ENCODE peak calls at places on chromosomes 1 and 21, in nine cellular contexts. Y is sigmoid colon, U is body of pancreas, W is left lung, T is GM12864, V is tibial nerve, A is HL-60, F is B cell, H is DND-41. J is an unnamed sample.

GRCh38 chr1:24102966-24103365 is 9.0 kb downstream of the MYOM3 start:
- DNase-seq in W (peak; percentile 51), Y (no peak), V (no peak), A (no peak), H (no peak), F (no peak), T (no peak), U (peak; percentile 70), J (no peak)

GRCh38 chr1:183021405-183022201 is 1.6 kb upstream of the LAMC1 start:
- DNase-seq in H (no peak), W (no peak), V (no peak), T (no peak), A (no peak), Y (no peak), F (no peak), U (no peak), J (no peak)

GRCh38 chr21:29888437-29888836 is 51.4 kb downstream of the GRIK1 start:
- DNase-seq in H (no peak), A (no peak), W (no peak), F (no peak), V (no peak), U (no peak), Y (no peak), T (no peak), J (no peak)

GRCh38 chr21:43899307-43900077 is 34.5 kb downstream of the AGPAT3 start:
- DNase-seq in T (no peak), F (no peak), Y (peak; percentile 44), H (no peak), W (no peak), A (no peak), U (no peak), V (no peak), J (no peak)

GRCh38 chr1:117135329-117135728 is 13.8 kb upstream of the TRIM45 start:
- DNase-seq in V (no peak), Y (no peak), T (no peak), A (no peak), W (no peak), F (no peak), U (no peak), H (no peak), J (no peak)

GRCh38 chr1:221947731-221948130 is 205.8 kb upstream of the DUSP10 start:
- DNase-seq in V (no peak), H (no peak), F (no peak), W (no peak), U (no peak), T (no peak), A (no peak), Y (no peak), J (no peak)

GRCh38 chr1:178870944-178871343 is at the start of gene ANGPTL1:
- DNase-seq in A (no peak), F (no peak), T (no peak), Y (no peak), H (no peak), U (no peak), V (no peak), W (no peak), J (no peak)

GRCh38 chr21:36237441-36237840 is 80.8 kb downstream of the DOP1B start:
- DNase-seq in A (no peak), T (no peak), F (no peak), V (no peak), W (no peak), Y (no peak), H (no peak), U (no peak), J (no peak)

GRCh38 chr1:65083263-65083896 is 64.6 kb upstream of the AK4 start:
- DNase-seq in U (no peak), Y (no peak), H (no peak), T (no peak), F (no peak), W (no peak), A (no peak), V (no peak), J (peak; percentile 14)

DNA sequence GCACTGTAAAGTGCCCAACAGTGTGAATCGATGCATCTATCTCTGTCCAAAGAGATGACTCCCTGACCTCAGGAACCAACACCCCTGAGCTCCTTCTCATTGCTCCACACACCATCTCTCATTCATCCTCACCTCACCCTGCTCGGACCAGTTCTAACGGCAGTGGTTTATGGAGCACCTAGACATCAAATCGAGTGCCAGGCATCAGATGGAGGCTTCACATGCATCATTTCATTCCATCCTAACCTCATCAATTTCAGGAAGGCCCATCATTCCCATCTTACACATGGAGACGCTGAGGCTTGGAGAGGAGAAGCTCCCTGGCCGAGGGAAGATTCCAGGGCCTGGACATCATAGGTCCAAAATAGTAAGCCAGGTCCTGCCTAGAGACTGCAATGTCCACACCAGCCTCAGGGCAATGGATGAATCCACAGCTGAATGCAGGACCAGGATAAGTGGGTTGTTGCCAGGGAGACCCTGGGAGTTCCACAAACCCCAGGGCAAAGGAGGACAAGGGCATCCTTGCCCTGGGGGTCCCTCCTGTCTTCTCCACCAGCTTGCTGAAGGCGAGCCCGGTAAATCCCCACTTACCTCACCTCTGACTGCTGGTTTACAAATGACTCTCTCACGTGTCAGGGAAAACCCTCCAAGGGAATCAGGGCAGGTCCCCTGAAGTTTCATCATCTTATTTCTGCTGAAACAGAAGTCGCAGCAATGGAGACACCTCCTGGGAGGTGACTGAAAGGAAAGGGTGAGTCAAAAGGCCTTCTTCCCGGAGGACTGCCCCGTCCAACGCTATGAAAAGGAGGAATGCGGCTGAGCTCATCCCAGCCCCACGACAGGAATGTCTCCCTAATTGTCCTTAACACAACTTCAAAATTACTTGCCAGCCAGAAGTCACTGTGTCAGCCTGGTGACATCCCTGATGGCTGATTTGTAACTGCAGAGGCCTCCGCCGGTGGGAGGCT is 9.0 kb upstream of the IFFO2 start:
- DNase-seq in H (no peak), T (no peak), Y (peak; percentile 57), F (no peak), A (no peak), V (no peak), W (no peak), U (no peak), J (peak; percentile 71)
- TF ChIP-seq CTCF in H (no peak), T (no peak), Y (no peak), F (no peak), A (no peak), V (no peak), W (no peak), U (no peak), J (no peak)

GRCh38 chr1:169112241-169112640 is 5.8 kb downstream of the ATP1B1 start:
- DNase-seq in W (no peak), A (peak; percentile 47), U (no peak), H (no peak), Y (no peak), F (no peak), V (no peak), T (no peak), J (no peak)
- TF ChIP-seq CTCF in W (no peak), A (no peak), U (no peak), H (no peak), Y (no peak), F (no peak), V (no peak), T (no peak), J (no peak)

DNA sequence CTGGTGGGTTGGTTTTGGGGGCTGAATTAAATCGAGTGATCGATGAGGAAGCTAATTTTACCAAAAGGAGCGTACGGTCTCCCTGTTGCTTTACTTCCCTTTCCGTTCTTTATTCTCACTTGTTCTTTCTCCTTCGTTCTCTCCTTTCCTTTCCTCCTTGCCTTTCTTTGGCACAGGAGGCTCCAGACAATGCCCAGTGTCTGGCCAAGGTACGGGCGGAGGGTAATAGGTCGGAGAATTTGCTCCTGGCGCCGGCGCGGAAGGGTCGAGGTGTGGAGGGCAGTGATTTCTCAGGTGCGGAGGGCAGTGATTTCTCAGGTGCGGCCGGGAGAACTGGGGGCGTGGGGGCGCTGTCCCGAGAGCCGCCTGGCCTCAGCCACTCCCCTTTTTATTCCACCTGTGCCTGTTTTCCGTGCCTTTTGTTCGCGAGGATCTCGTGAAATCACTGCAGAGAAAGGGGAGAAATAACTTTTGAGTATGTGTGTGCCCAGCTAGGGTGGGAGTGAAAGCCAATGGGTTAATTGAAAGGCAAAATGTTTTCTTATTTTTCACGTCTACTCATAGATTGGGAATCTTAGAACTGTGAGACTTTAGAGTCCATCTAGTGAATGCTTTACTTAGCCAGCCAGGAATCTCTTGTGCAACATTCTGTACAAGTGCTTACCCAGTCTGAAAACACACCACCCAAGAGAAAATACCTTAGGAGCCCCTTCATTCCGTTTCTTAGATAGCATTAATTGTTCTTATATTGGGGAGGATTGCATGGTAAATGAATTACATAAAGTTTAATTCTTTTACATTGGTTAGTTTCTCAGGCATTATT is 1.3 kb downstream of the FNBP1L start:
- DNase-seq in A (no peak), Y (no peak), W (peak; percentile 57), H (no peak), U (peak; percentile 48), V (no peak), T (no peak), F (peak; percentile 22), J (no peak)
- TF ChIP-seq CTCF in A (no peak), Y (no peak), W (no peak), H (no peak), U (no peak), V (no peak), T (no peak), F (no peak), J (no peak)

GRCh38 chr1:100535264-100535663 is 2.7 kb upstream of the GPR88 start:
- DNase-seq in T (no peak), H (no peak), A (no peak), U (no peak), Y (no peak), F (no peak), V (no peak), W (no peak), J (no peak)

GRCh38 chr1:100539836-100540536 is 2.0 kb downstream of the GPR88 start:
- DNase-seq in T (no peak), U (peak; percentile 14), W (no peak), F (peak; percentile 24), V (no peak), A (no peak), Y (no peak), H (no peak), J (peak; percentile 17)

GRCh38 chr1:100542264-100542663 is 4.3 kb downstream of the GPR88 start:
- DNase-seq in U (no peak), V (no peak), Y (no peak), A (no peak), F (no peak), W (no peak), T (no peak), H (no peak), J (no peak)

GRCh38 chr1:100536031-100536430 is 1.9 kb upstream of the GPR88 start:
- DNase-seq in Y (no peak), U (no peak), W (no peak), H (no peak), F (no peak), A (no peak), T (peak; percentile 61), V (no peak), J (no peak)

DNA sequence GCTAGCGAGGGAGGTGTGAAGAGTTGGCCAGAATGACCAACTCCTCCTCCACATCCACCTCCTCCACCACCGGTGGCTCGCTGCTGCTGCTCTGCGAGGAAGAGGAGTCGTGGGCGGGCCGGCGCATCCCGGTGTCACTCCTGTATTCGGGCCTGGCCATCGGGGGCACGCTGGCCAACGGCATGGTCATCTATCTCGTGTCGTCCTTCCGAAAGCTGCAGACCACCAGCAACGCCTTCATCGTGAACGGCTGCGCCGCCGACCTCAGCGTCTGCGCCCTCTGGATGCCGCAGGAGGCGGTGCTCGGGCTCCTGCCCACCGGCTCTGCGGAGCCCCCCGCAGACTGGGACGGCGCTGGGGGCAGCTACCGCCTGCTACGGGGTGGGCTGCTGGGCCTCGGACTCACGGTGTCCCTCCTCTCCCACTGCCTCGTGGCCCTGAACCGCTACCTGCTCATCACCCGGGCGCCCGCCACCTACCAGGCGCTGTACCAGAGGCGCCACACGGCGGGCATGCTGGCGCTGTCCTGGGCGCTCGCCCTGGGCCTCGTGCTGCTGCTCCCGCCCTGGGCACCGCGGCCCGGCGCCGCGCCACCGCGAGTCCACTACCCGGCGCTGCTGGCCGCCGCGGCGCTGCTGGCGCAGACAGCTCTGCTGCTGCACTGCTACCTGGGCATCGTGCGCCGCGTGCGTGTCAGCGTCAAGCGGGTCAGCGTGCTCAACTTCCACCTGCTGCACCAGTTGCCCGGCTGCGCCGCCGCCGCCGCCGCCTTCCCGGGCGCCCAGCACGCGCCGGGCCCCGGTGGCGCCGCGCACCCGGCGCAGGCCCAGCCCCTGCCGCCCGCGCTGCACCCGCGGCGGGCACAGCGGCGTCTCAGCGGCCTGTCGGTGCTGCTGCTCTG is 1.2 kb downstream of the GPR88 start:
- DNase-seq in V (no peak), A (no peak), F (peak; percentile 22), Y (peak; percentile 69), U (peak; percentile 29), T (no peak), H (no peak), W (no peak), J (peak; percentile 47)
- TF ChIP-seq CTCF in V (no peak), A (no peak), F (no peak), Y (no peak), U (no peak), T (no peak), H (no peak), W (no peak), J (peak; percentile 56)